ENCODE peak calls at places on chromosomes 7 and 10, in four cellular contexts. O is fibroblast of pulmonary artery, J is NCI-H1105, H is hypothalamus. V is an unnamed sample.

GRCh38 chr10:93821051-93821772 is 63.5 kb downstream of the LGI1 start:
- DNase-seq in O (peak; percentile 59), J (no peak), H (no peak), V (peak; percentile 74)

GRCh38 chr10:52318136-52318810 is 4.2 kb downstream of the DKK1 start:
- DNase-seq in J (no peak), H (no peak), O (peak; percentile 49), V (no peak)

GRCh38 chr10:3720228-3721019 is 64.6 kb downstream of the KLF6 start:
- DNase-seq in O (peak; percentile 98), H (peak; percentile 33), J (no peak), V (peak; percentile 9)

GRCh38 chr10:57015595-57016303 is 654.7 kb upstream of the ZWINT start:
- DNase-seq in H (no peak), J (peak; percentile 36), O (no peak), V (no peak)

GRCh38 chr7:95205821-95206220 is 118.5 kb downstream of the PON1 start:
- DNase-seq in J (no peak), H (no peak), O (peak; percentile 65), V (no peak)

GRCh38 chr7:35494407-35494806 is 200.5 kb downstream of the HERPUD2 start:
- DNase-seq in O (no peak), J (no peak), H (no peak), V (no peak)

GRCh38 chr7:128738570-128739047 is 550 bp upstream of the CALU start:
- DNase-seq in O (peak; percentile 61), H (no peak), J (no peak), V (no peak)

GRCh38 chr7:379456-380225 is 89.7 kb downstream of the FOXL3 start:
- DNase-seq in O (no peak), J (no peak), H (no peak), V (no peak)

GRCh38 chr10:78931333-78932083 is 137.3 kb upstream of the ZMIZ1 start:
- DNase-seq in O (peak; percentile 69), H (no peak), J (no peak), V (no peak)

GRCh38 chr10:50310560-50311174 is 59.4 kb upstream of the ASAH2 start:
- DNase-seq in O (peak; percentile 11), H (no peak), J (no peak), V (peak; percentile 43)

GRCh38 chr10:110286841-110287240 is 17.9 kb downstream of the SMNDC1 start:
- DNase-seq in J (no peak), O (no peak), H (no peak), V (no peak)

GRCh38 chr7:47371733-47372368 is 210.1 kb downstream of the TNS3 start:
- DNase-seq in O (peak; percentile 62), J (peak; percentile 87), H (no peak), V (peak; percentile 89)

GRCh38 chr10:117946525-117947070 is 100.1 kb downstream of the RAB11FIP2 start:
- DNase-seq in O (no peak), H (no peak), J (no peak), V (no peak)

GRCh38 chr7:16754869-16755317 is 1.3 kb downstream of the TSPAN13 start:
- DNase-seq in J (no peak), H (no peak), O (no peak), V (peak; percentile 40)

GRCh38 chr10:49298666-49298989 is 342 bp upstream of the C10orf71 start:
- DNase-seq in O (peak; percentile 2), J (no peak), H (no peak), V (no peak)

GRCh38 chr10:97608991-97609561 is 19.6 kb downstream of the C10orf62 start:
- DNase-seq in O (no peak), J (no peak), H (no peak), V (no peak)

GRCh38 chr7:113797420-113797995 is 121.3 kb downstream of the PPP1R3A start:
- DNase-seq in H (no peak), O (no peak), J (no peak), V (no peak)

GRCh38 chr7:32161708-32162107 is 91.5 kb upstream of the PDE1C start:
- DNase-seq in J (no peak), H (no peak), O (peak; percentile 67), V (no peak)

GRCh38 chr7:593324-594115 is 73.9 kb upstream of the PDGFA start:
- DNase-seq in H (no peak), J (no peak), O (no peak), V (no peak)

GRCh38 chr10:119209736-119210355 is 2.5 kb downstream of the GRK5 start:
- DNase-seq in H (no peak), O (peak; percentile 45), J (no peak), V (no peak)

GRCh38 chr10:34260904-34261303 is 554.2 kb downstream of the PARD3 start:
- DNase-seq in H (no peak), J (no peak), O (no peak), V (no peak)

GRCh38 chr7:3318874-3319273 is 17.8 kb downstream of the SDK1 start:
- DNase-seq in J (no peak), O (no peak), H (no peak), V (no peak)

GRCh38 chr10:101611506-101611905 is 23.4 kb downstream of the DPCD start:
- DNase-seq in H (no peak), O (peak; percentile 34), J (no peak), V (no peak)

GRCh38 chr7:26663905-26664673 is 200.3 kb downstream of the SKAP2 start:
- DNase-seq in J (no peak), H (no peak), O (no peak), V (no peak)

GRCh38 chr10:49817845-49818244 is 55.7 kb upstream of the OGDHL start:
- DNase-seq in O (no peak), J (no peak), H (no peak), V (no peak)

GRCh38 chr10:2908851-2909630 is 158.3 kb upstream of the PFKP start:
- DNase-seq in O (no peak), J (no peak), H (no peak), V (no peak)

GRCh38 chr7:24018331-24018730 is 265.7 kb upstream of the NPY start:
- DNase-seq in H (no peak), O (no peak), J (no peak), V (no peak)

GRCh38 chr7:75962607-75963382 is 31.6 kb downstream of the TMEM120A start:
- DNase-seq in H (no peak), J (no peak), O (peak; percentile 84), V (no peak)

GRCh38 chr10:129786216-129786615 is 177.9 kb downstream of the EBF3 start:
- DNase-seq in O (no peak), J (no peak), H (no peak), V (no peak)

GRCh38 chr10:22723343-22723779 is 9.0 kb upstream of the PIP4K2A start:
- DNase-seq in O (no peak), H (no peak), J (no peak), V (no peak)

GRCh38 chr7:19674266-19674960 is 34.4 kb downstream of the POLR1F start:
- DNase-seq in O (peak; percentile 4), H (no peak), J (no peak), V (no peak)

GRCh38 chr7:103065666-103066065 is 8.9 kb downstream of the FBXL13 start:
- DNase-seq in J (peak; percentile 18), O (peak; percentile 46), H (no peak), V (peak; percentile 9)

GRCh38 chr7:66921396-66921917 is 432 bp downstream of the TMEM248 start:
- DNase-seq in H (peak; percentile 17), J (peak; percentile 2), O (peak; percentile 73), V (no peak)

GRCh38 chr10:1163204-1163660 is 107.0 kb downstream of the WDR37 start:
- DNase-seq in H (no peak), O (no peak), J (no peak), V (no peak)

GRCh38 chr7:92179393-92179924 is 517 bp upstream of the LRRD1 start:
- DNase-seq in J (no peak), H (peak; percentile 35), O (no peak), V (no peak)

V was measured in small intestine.